ENCODE peak calls at places on chromosomes 12 and 14, in eight cellular contexts. J is heart right ventricle; D is endothelial cell of umbilical vein; B is CD4-positive, alpha-beta T cell; Q is psoas muscle; O is dorsolateral prefrontal cortex; I is epithelial cell of esophagus; U is body of pancreas. F is an unnamed sample.

GRCh38 chr12:93537769-93538168 is 34.7 kb upstream of the SOCS2 start:
- DNase-seq in B (no peak), O (no peak), D (no peak), Q (no peak), J (no peak), U (no peak), I (no peak), F (no peak)

GRCh38 chr14:63224196-63224595 is 20.0 kb downstream of the RHOJ start:
- DNase-seq in J (no peak), U (no peak), O (no peak), Q (no peak), B (no peak), I (no peak), D (no peak), F (no peak)

GRCh38 chr14:70782361-70782760 is 27.0 kb downstream of the MAP3K9 start:
- DNase-seq in O (no peak), I (peak), B (no peak), U (no peak), J (no peak), Q (no peak), D (no peak), F (no peak)

GRCh38 chr12:107778383-107779015 is 4.0 kb downstream of the ASCL4 start:
- DNase-seq in B (no peak), J (no peak), D (no peak), U (no peak), I (no peak), O (no peak), Q (no peak), F (no peak)

GRCh38 chr12:64675795-64676194 is 65.5 kb downstream of the RASSF3 start:
- DNase-seq in O (no peak), Q (no peak), J (no peak), D (peak), U (peak), I (no peak), B (no peak), F (no peak)

GRCh38 chr12:104704224-104704623 is 247.5 kb downstream of the CHST11 start:
- DNase-seq in D (no peak), Q (no peak), U (no peak), I (no peak), J (no peak), O (no peak), B (no peak), F (no peak)

GRCh38 chr14:69190191-69190590 is 1.1 kb upstream of the EXD2 start:
- DNase-seq in O (no peak), D (no peak), Q (no peak), J (no peak), U (no peak), I (no peak), B (no peak), F (no peak)

GRCh38 chr12:39805651-39806050 is 186.0 kb upstream of the ABCD2 start:
- DNase-seq in O (no peak), I (no peak), J (no peak), B (no peak), U (no peak), Q (no peak), D (no peak), F (no peak)

GRCh38 chr12:88753074-88753473 is 172.8 kb upstream of the KITLG start:
- DNase-seq in J (no peak), O (no peak), D (peak), Q (no peak), I (peak), U (no peak), B (no peak), F (no peak)

GRCh38 chr12:124548854-124549378 is 18.5 kb downstream of the NCOR2 start:
- DNase-seq in J (no peak), Q (peak), B (no peak), D (peak), U (peak), O (no peak), I (no peak), F (no peak)

GRCh38 chr14:91980157-91980556 is 32.7 kb upstream of the FBLN5 start:
- DNase-seq in U (no peak), O (no peak), J (no peak), Q (no peak), D (peak), I (peak), B (no peak), F (no peak)

GRCh38 chr14:91899777-91900176 is 32.4 kb upstream of the TC2N start:
- DNase-seq in Q (no peak), O (no peak), U (no peak), J (no peak), B (no peak), D (no peak), I (no peak), F (no peak)

GRCh38 chr12:127149226-127149964 is 1117.6 kb upstream of the TMEM132C start:
- DNase-seq in B (no peak), Q (no peak), O (no peak), J (no peak), D (no peak), I (no peak), U (no peak), F (no peak)

GRCh38 chr12:44379827-44380226 is 496.3 kb downstream of the NELL2 start:
- DNase-seq in I (peak), O (no peak), J (no peak), B (no peak), D (no peak), Q (no peak), U (no peak), F (no peak)

GRCh38 chr12:16175893-16176292 is 101.6 kb downstream of the SLC15A5 start:
- DNase-seq in Q (no peak), B (no peak), D (no peak), I (no peak), J (no peak), O (no peak), U (no peak), F (no peak)

GRCh38 chr12:53061404-53062010 is 11.6 kb downstream of the TNS2 start:
- DNase-seq in O (peak), D (no peak), B (no peak), I (no peak), U (peak), Q (peak), J (no peak), F (no peak)

GRCh38 chr14:104205781-104206180 is 67.4 kb downstream of the KIF26A start:
- DNase-seq in O (no peak), Q (no peak), I (no peak), B (no peak), U (no peak), J (no peak), D (no peak), F (no peak)

GRCh38 chr12:31890295-31891285 is 68.6 kb upstream of the RESF1 start:
- DNase-seq in Q (no peak), D (no peak), J (no peak), O (no peak), B (no peak), I (no peak), U (no peak), F (no peak)

GRCh38 chr14:85534435-85534834 is 4.5 kb downstream of the FLRT2 start:
- DNase-seq in U (no peak), J (no peak), O (no peak), B (no peak), Q (peak), I (peak), D (peak), F (peak)

GRCh38 chr14:106631886-106632285 is 1105.5 kb downstream of the TMEM121 start:
- DNase-seq in B (no peak), U (no peak), D (no peak), J (no peak), I (no peak), O (no peak), Q (no peak), F (no peak)

GRCh38 chr14:69424139-69424923 is 25.8 kb downstream of the SLC39A9 start:
- DNase-seq in Q (no peak), O (no peak), D (no peak), I (peak), B (no peak), U (no peak), J (no peak), F (no peak)

GRCh38 chr14:105147701-105148603 is 20.6 kb downstream of the JAG2 start:
- DNase-seq in B (peak), O (no peak), D (no peak), I (no peak), J (peak), Q (peak), U (no peak), F (no peak)

GRCh38 chr12:113757223-113758002 is 208.7 kb downstream of the RBM19 start:
- DNase-seq in Q (no peak), D (no peak), B (no peak), I (peak), U (no peak), O (peak), J (no peak), F (no peak)

GRCh38 chr14:74018029-74018703 is 922 bp downstream of the ENTPD5 start:
- DNase-seq in B (no peak), O (no peak), U (no peak), Q (no peak), D (peak), I (peak), J (no peak), F (no peak)

GRCh38 chr12:77190022-77190421 is 124.7 kb upstream of the E2F7 start:
- DNase-seq in D (no peak), U (no peak), B (no peak), I (peak), J (no peak), O (no peak), Q (no peak), F (no peak)

GRCh38 chr12:225012-225411 is 11.1 kb upstream of the SLC6A12 start:
- DNase-seq in J (no peak), D (no peak), I (no peak), U (no peak), O (no peak), B (no peak), Q (no peak), F (no peak)

GRCh38 chr14:68670344-68670725 is 122.5 kb downstream of the ZFP36L1 start:
- DNase-seq in O (no peak), I (no peak), J (no peak), D (no peak), Q (no peak), B (no peak), U (peak), F (no peak)

GRCh38 chr12:9935026-9935425 is 2.9 kb upstream of the CLEC2A start:
- DNase-seq in U (no peak), O (no peak), I (no peak), B (no peak), J (no peak), D (no peak), Q (no peak), F (no peak)

GRCh38 chr12:47903151-47903611 is 1.6 kb downstream of the VDR start:
- DNase-seq in B (no peak), U (no peak), I (peak), O (no peak), J (no peak), Q (no peak), D (no peak), F (no peak)

GRCh38 chr12:12613334-12613733 is 1.7 kb downstream of the CREBL2 start:
- DNase-seq in I (no peak), J (no peak), U (no peak), Q (no peak), O (no peak), B (no peak), D (no peak), F (no peak)

GRCh38 chr12:115155665-115156645 is 472.0 kb upstream of the TBX3 start:
- DNase-seq in O (no peak), Q (no peak), U (no peak), J (no peak), B (no peak), D (no peak), I (peak), F (no peak)

GRCh38 chr12:2183556-2184541 is 131.1 kb downstream of the CACNA1C start:
- DNase-seq in Q (no peak), O (peak), I (no peak), J (no peak), D (no peak), U (no peak), B (no peak), F (no peak)
- TF ChIP-seq CTCF in Q (no peak), O (no peak), I (no peak), J (no peak), D (no peak), U (no peak), B (no peak), F (no peak)

DNA sequence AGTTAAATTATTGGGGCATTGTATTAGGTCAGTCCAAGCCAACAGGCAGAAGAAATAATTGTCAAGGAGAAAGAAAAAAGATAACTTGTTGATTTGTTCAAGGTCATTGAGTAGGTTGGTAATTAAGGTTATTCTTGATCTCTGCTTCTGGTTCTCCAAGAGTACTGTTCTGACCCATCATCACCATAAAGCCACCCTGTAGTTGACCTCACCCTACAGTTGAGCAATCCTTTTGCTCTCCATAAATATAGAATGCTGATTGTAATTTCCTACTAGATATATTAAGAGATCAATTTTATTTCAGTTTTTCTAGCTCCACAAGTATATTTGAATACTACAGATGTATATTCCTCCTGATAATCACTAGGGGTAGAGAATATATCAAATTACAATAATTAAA is 350.6 kb upstream of the PDE3A start:
- DNase-seq in I (no peak), U (no peak), J (no peak), O (no peak), B (no peak), D (no peak), Q (no peak), F (no peak)
- TF ChIP-seq CTCF in I (no peak), U (no peak), J (no peak), O (no peak), B (no peak), D (no peak), Q (no peak), F (no peak)

DNA sequence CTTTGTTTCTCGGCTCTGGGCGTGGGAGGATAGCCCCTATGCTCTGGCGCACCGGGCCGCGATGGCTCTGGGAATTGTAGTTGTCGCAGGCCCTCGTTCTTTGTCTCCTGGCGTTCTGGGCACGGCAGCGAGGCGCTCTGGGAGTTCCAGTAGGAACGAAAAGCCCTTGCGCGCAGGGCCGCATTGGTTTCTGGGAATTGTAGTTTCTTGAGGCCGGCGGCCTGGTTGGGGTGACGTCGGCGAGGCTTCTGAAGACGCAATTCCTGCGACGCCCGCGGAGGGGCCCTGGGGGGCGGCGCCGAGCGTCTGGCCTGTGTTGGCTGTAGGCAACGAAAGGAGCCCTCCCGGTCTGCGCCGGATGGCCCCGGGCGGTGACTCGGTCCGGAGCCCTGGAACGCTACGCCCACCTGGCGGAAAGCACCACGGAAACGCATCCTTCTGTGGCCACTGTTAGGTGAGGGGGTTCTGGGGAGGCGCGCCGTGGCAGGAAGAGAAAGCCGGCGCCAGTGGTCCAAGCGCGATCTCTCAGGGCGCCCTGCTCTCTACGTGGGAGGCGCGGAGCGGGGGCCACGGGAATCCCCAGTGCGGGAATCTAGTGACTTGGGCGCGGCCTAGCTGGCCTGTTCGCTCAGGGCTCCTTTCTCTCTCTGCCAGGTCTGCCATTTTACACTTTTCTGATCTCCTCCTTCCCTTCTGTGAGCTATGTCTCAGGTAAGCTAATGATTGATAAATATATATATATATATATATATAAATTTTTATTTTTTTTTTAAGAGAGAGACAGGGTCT is at the start of gene ZNF140:
- DNase-seq in O (peak), I (peak), D (peak), U (peak), J (peak), B (peak), Q (peak), F (no peak)
- TF ChIP-seq CTCF in O (peak), I (peak), D (peak), U (peak), J (peak), B (peak), Q (peak), F (peak)

GRCh38 chr14:39717000-39717399 is 284.8 kb upstream of the FBXO33 start:
- DNase-seq in Q (no peak), J (no peak), B (no peak), D (no peak), U (no peak), I (no peak), O (no peak), F (no peak)
- TF ChIP-seq CTCF in Q (no peak), J (no peak), B (no peak), D (no peak), U (no peak), I (no peak), O (no peak), F (no peak)